ENCODE peak calls at places on chromosomes 11 and 22, in eight cellular contexts. I is epithelial cell of esophagus; A is HCT116; O is CD8-positive, alpha-beta T cell; L is neural progenitor cell; E is IMR-90; X is brain microvascular endothelial cell; G is fibroblast of mammary gland. U is an unnamed sample.

GRCh38 chr22:47051435-47052175 is 289.2 kb downstream of the TBC1D22A start:
- DNase-seq in I (no peak), A (no peak), O (no peak), L (peak), E (no peak), X (no peak), G (no peak), U (no peak)

GRCh38 chr11:57476223-57476882 is 16.0 kb downstream of the RTN4RL2 start:
- DNase-seq in I (no peak), A (no peak), O (no peak), L (peak), E (no peak), X (no peak), G (no peak), U (no peak)

GRCh38 chr22:31337178-31337577 is 9.0 kb downstream of the PATZ1 start:
- DNase-seq in I (peak), A (no peak), O (no peak), L (no peak), E (peak), X (no peak), G (peak), U (no peak)

GRCh38 chr22:40855104-40855959 is 1.1 kb downstream of the ST13 start:
- DNase-seq in I (peak), A (no peak), O (no peak), L (peak), E (no peak), X (no peak), G (peak), U (peak)

GRCh38 chr11:65653229-65654225 is 9.2 kb downstream of the RELA start:
- DNase-seq in I (no peak), A (no peak), O (no peak), L (no peak), E (no peak), X (no peak), G (no peak), U (peak)

GRCh38 chr11:118938491-118939411 is 13.0 kb upstream of the BCL9L start:
- DNase-seq in I (peak), A (peak), O (no peak), L (no peak), E (peak), X (peak), G (peak), U (no peak)

GRCh38 chr11:102599642-102600261 is 25.4 kb downstream of the MMP20 start:
- DNase-seq in I (peak), A (peak), O (no peak), L (no peak), E (peak), X (peak), G (peak), U (no peak)

GRCh38 chr22:46150615-46151423 is 493 bp downstream of the PPARA start:
- DNase-seq in I (no peak), A (no peak), O (peak), L (peak), E (no peak), X (no peak), G (no peak), U (no peak)

GRCh38 chr22:48528221-48528915 is 1299.3 kb downstream of the BRD1 start:
- DNase-seq in I (no peak), A (no peak), O (no peak), L (no peak), E (no peak), X (no peak), G (no peak), U (no peak)

GRCh38 chr11:111937859-111938258 is 716 bp downstream of the DIXDC1 start:
- DNase-seq in I (no peak), A (no peak), O (no peak), L (peak), E (no peak), X (no peak), G (no peak), U (no peak)

GRCh38 chr11:282171-282570 is 4.0 kb downstream of the NLRP6 start:
- DNase-seq in I (no peak), A (no peak), O (no peak), L (no peak), E (no peak), X (no peak), G (no peak), U (peak)

GRCh38 chr22:48427731-48428211 is 1399.9 kb downstream of the BRD1 start:
- DNase-seq in I (no peak), A (no peak), O (no peak), L (no peak), E (no peak), X (no peak), G (no peak), U (no peak)

GRCh38 chr11:82738116-82738515 is 4.5 kb upstream of the FAM181B start:
- DNase-seq in I (no peak), A (no peak), O (no peak), L (peak), E (no peak), X (no peak), G (no peak), U (no peak)

GRCh38 chr11:32434116-32434386 is 1.3 kb downstream of the WT1 start:
- DNase-seq in I (no peak), A (no peak), O (no peak), L (no peak), E (no peak), X (no peak), G (no peak), U (no peak)

GRCh38 chr11:82845336-82846036 is 54.7 kb downstream of the PRCP start:
- DNase-seq in I (no peak), A (no peak), O (no peak), L (peak), E (no peak), X (no peak), G (no peak), U (no peak)

GRCh38 chr11:31437742-31438435 is 68.2 kb downstream of the DNAJC24 start:
- DNase-seq in I (peak), A (no peak), O (no peak), L (no peak), E (peak), X (peak), G (peak), U (no peak)

GRCh38 chr11:119306373-119306890 is 10.5 kb downstream of the MCAM start:
- DNase-seq in I (no peak), A (no peak), O (no peak), L (no peak), E (peak), X (peak), G (peak), U (no peak)

GRCh38 chr22:21948824-21949568 is 3.7 kb downstream of the PPM1F start:
- DNase-seq in I (no peak), A (no peak), O (no peak), L (no peak), E (no peak), X (no peak), G (no peak), U (no peak)

GRCh38 chr11:62431171-62431895 is 12.5 kb downstream of the SCGB1A1 start:
- DNase-seq in I (no peak), A (no peak), O (no peak), L (no peak), E (peak), X (peak), G (peak), U (no peak)

GRCh38 chr11:128453444-128454336 is 133.7 kb downstream of the ETS1 start:
- DNase-seq in I (peak), A (no peak), O (no peak), L (no peak), E (peak), X (peak), G (peak), U (peak)

GRCh38 chr11:64599698-64600211 is 8.7 kb downstream of the SLC22A12 start:
- DNase-seq in I (no peak), A (no peak), O (no peak), L (no peak), E (no peak), X (no peak), G (no peak), U (no peak)

GRCh38 chr11:62794201-62794775 is 2.5 kb upstream of the TMEM223 start:
- DNase-seq in I (no peak), A (no peak), O (no peak), L (no peak), E (no peak), X (no peak), G (no peak), U (no peak)

GRCh38 chr11:77990981-77991380 is 3.5 kb downstream of the INTS4 start:
- DNase-seq in I (no peak), A (no peak), O (no peak), L (no peak), E (no peak), X (no peak), G (no peak), U (no peak)

GRCh38 chr11:47837292-47837691 is 10.9 kb downstream of the NUP160 start:
- DNase-seq in I (no peak), A (no peak), O (no peak), L (no peak), E (no peak), X (no peak), G (no peak), U (no peak)

GRCh38 chr11:107592813-107593212 is 1.9 kb downstream of the ELMOD1 start:
- DNase-seq in I (no peak), A (no peak), O (no peak), L (peak), E (no peak), X (no peak), G (no peak), U (no peak)

GRCh38 chr11:56543739-56544138 is 682 bp upstream of the OR5M11 start:
- DNase-seq in I (no peak), A (no peak), O (no peak), L (no peak), E (no peak), X (no peak), G (no peak), U (no peak)

GRCh38 chr22:45804986-45805325 is 133.3 kb downstream of the ATXN10 start:
- DNase-seq in I (peak), A (peak), O (no peak), L (no peak), E (peak), X (peak), G (peak), U (no peak)

DNA sequence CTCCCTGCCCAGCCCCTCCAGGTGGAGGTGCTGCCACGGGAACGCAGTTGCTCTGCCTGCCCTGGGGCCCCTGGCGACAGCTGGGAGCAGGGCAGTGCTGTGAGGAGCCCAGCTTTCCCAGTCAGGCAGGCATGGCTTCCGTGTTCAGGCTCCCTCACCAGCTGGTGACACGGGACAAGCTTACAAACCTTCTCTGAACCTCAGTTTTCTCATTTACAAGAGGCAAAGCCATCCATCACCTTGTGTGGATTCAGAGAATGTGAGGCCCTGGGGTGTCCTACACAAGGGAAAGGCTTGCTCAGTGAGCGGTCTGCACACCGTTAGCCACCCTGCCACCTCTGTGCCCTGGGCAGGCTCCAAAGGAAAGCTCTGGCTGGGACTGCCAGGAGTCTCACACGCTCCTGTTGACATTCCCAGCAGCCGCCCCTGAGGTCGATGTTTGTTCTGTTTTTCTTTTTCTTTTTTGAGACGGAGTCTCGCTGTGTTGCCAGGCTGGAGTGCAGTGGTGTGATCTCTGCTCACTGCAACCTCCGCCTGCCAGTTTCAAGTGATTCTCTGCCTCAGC is 23.5 kb downstream of the SUN2 start:
- DNase-seq in I (no peak), A (no peak), O (no peak), L (no peak), E (no peak), X (no peak), G (no peak), U (no peak)
- TF ChIP-seq CTCF in I (no peak), A (no peak), O (no peak), L (no peak), E (no peak), X (no peak), G (no peak), U (no peak)

DNA sequence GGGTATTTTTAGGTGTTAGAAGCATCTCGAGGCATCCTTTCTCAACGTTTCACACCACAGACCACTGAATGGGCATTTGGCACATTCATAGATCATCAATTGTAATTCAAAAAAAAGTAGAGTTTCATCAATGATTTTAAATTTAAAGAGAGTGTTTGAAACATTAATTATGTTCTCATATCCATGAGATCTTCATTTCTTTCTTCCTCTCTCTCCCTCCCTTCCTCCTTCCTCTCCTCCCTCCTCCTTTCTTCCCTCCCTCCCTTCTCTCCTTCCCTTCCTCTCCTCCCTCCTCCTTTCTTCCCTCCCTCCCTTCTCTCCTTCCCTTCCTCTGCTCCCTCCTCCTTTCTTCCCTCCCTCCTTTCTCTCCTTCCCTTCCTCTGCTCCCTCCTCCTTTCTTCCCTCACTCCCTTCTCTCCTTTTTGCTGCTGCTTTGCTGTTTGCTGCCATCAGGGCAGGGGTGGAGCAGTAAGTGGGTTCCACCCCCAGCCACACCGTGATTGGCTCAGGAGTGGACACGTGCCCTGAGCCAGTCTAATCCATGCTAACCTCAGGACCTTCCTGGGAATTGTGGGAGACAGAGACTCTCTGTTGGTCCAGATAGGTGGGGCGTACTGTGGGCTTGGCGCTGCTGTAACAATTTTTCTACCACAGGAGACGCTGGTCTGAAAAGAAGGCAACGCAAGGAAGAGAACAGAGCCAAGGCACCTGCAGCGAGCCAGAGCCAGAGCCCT is 33.8 kb upstream of the APOBEC3A start:
- DNase-seq in I (peak), A (peak), O (no peak), L (peak), E (peak), X (peak), G (peak), U (peak)
- H3K4me3 ChIP-seq in I (no peak), A (peak), O (no peak), L (no peak), E (peak), X (peak), G (peak), U (no peak)

DNA sequence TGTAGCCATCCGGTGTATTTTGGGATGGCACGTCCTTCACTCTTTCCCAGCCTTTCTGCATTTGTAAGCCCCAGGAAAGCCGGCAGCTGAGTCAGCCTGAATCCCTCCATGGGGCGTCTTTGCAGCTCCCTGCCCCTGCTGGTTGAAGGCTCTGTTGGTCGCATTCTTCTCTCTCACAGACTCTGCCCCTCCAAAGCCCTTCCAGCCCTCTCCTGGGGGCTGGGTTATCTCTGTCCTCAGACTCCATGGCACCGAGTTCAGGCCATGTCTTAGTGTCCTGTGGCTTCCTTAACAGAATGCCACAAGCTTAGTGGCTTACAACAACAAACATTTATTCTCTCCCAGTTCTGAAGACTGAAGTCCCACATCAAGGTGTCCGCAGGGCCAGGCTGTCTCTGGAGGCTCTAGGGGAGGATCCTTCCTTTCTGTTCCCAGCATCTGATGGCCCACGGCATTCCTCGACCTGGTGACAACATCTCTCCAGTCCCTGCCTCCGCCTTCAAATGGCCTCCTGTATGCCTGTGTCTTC is 62.2 kb downstream of the BCR start:
- DNase-seq in I (peak), A (no peak), O (no peak), L (peak), E (peak), X (peak), G (no peak), U (no peak)
- TF ChIP-seq CTCF in I (peak), A (no peak), O (no peak), L (no peak), E (peak), X (peak), G (no peak), U (no peak)

DNA sequence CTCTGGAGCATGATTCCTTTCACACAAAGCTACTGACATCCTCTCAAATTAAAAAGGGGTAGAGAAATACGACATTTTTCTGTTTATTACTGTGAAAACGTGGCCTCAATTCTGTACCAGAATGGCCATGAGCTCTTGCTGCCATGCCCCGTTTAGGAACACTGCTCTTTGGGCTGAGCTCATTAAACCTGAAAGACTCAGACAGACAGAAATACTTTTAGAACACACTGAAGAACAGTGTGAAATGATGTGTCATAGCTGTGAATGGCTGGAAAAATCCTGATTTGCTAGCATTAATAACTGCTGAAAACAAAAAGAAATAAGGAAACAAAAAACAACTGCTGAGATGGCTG is 32.2 kb upstream of the TMEM135 start:
- DNase-seq in I (peak), A (no peak), O (no peak), L (no peak), E (no peak), X (no peak), G (no peak), U (no peak)
- H3K4me3 ChIP-seq in I (no peak), A (no peak), O (no peak), L (no peak), E (no peak), X (no peak), G (no peak), U (no peak)

GRCh38 chr11:97454988-97455387 is 1065.2 kb downstream of the JRKL start:
- DNase-seq in I (peak), A (no peak), O (no peak), L (peak), E (no peak), X (peak), G (peak), U (no peak)
- TF ChIP-seq CTCF in I (peak), A (no peak), O (no peak), L (peak), E (no peak), X (peak), G (no peak), U (no peak)